ENCODE peak calls at places on chromosomes 16 and 17, in four cellular contexts. J is transverse colon, E is AG04450, C is adrenal gland. T is an unnamed sample.

GRCh38 chr17:61538480-61538879 is 52.5 kb downstream of the NACA2 start:
- DNase-seq in E (no peak), C (no peak), J (no peak), T (no peak)

GRCh38 chr17:44014133-44014436 is 678 bp downstream of the TMEM101 start:
- DNase-seq in E (no peak), J (no peak), C (peak), T (no peak)

GRCh38 chr16:65524997-65525396 is 403.1 kb upstream of the CDH11 start:
- DNase-seq in C (no peak), J (no peak), E (peak), T (no peak)

GRCh38 chr17:49739662-49740271 is 24.2 kb downstream of the FAM117A start:
- DNase-seq in C (peak), J (peak), E (no peak), T (peak)

GRCh38 chr17:81379523-81379942 is 15.7 kb upstream of the BAHCC1 start:
- DNase-seq in E (no peak), J (peak), C (no peak), T (no peak)

GRCh38 chr16:79600636-79601091 is at the start of gene MAF:
- DNase-seq in J (peak), E (peak), C (peak), T (peak)

GRCh38 chr17:49914664-49915063 is 54.3 kb upstream of the DLX4 start:
- DNase-seq in E (no peak), J (no peak), C (no peak), T (no peak)

GRCh38 chr16:78307824-78308528 is 208.5 kb downstream of the WWOX start:
- DNase-seq in E (no peak), J (no peak), C (no peak), T (no peak)

GRCh38 chr16:67394271-67395104 is 1.2 kb upstream of the TPPP3 start:
- DNase-seq in C (no peak), E (no peak), J (no peak), T (peak)

GRCh38 chr17:45719335-45720071 is 64.6 kb upstream of the CRHR1 start:
- DNase-seq in C (no peak), J (no peak), E (peak), T (no peak)

GRCh38 chr16:75112281-75113045 is 4.1 kb downstream of the LDHD start:
- DNase-seq in E (no peak), C (no peak), J (no peak), T (peak)

GRCh38 chr16:64459821-64460220 is 662.0 kb downstream of the CDH11 start:
- DNase-seq in E (no peak), J (no peak), C (peak), T (no peak)

GRCh38 chr17:58416396-58416795 is 938 bp downstream of the RNF43 start:
- DNase-seq in E (no peak), J (no peak), C (no peak), T (no peak)
- H3K27ac ChIP-seq in E (no peak), J (peak), C (peak), T (peak)

DNA sequence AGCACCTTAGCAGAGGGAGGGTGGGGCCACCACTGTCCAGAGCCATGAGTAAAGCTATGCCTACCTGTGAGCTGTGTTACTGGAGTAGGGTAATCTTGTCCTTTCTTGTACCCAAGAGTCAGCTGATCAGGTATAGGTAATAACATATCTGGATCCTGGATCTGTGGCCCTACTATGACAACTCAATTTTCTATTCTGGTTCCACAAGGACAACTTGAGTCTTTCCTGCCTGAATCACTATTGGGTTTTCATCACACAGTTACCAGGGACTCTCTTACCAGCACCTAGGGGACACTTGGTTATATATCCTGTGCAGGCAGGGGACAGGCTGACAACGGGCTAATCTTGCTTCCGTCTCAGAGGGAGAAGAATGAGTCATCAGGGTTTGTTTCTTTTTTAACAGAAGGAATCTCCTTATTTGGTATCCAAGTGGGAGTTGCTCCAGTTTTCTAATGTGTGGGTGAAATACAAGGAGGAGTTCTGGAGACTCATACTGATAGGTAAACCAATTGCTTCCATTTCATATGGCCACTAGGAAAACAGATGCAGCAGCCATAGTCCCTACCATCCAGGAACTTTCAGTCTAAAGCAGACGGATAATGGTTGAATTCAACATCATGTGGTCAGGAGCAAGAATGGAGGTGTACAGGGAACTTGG is 6.8 kb downstream of the ZNF267 start:
- DNase-seq in J (no peak), C (peak), E (no peak), T (no peak)
- H3K4me3 ChIP-seq in J (no peak), C (no peak), E (no peak), T (no peak)

DNA sequence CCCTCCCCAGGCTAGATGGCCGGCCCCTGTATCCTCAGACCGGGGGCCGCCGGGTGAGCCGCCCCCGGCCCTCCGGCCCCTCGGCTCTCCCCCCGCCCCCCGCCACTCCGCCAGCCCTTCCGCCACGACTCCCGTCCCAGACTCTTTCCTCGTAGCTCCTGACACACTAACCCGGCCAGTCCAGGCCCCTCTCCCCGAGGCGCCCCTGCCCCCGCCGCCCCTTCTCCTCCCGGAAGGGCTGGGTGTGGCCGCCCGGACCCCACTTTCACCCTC is 5.6 kb upstream of the TLCD2 start:
- DNase-seq in C (no peak), E (no peak), J (no peak), T (no peak)
- H3K27ac ChIP-seq in C (peak), E (peak), J (peak), T (peak)

GRCh38 chr17:2068101-2068518 is 13.2 kb downstream of the HIC1 start:
- DNase-seq in E (no peak), J (no peak), C (no peak), T (no peak)
- H3K4me3 ChIP-seq in E (no peak), J (no peak), C (no peak), T (no peak)

DNA sequence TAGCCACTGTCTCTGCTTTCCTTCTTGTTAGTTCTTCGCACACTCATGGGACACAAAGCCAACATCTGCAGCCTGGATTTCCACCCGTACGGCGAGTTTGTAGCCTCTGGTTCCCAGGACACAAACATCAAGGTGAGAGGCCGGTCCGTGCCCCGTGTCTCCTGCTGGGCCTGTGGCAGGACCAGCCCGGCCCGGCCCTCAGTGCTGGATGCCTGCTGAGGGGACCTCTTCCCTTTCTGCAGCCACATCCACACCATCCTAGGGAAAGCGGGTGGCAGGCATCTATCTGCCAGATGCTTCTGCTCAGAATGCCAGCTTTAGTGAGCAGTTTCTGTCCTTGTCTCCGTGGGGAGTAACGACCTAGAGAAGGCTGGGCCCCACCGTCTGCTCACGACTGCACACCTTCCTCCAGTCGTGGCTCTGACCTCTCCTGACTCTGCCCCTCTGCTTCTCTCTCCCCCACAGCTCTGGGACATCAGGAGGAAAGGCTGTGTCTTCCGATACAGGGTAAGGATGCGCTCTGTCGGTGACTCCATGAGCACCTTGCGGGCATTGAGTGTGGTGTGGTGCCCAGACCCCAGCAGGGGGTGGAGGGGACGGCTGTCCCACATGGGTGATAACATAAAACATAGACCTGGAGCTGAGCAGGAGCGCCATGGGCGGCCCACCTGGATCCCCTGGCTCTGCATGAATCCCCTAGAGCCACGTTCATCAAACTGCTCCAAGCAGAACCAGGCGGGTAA is 15.4 kb downstream of the KATNB1 start:
- DNase-seq in C (no peak), J (no peak), E (no peak), T (no peak)
- H3K27ac ChIP-seq in C (no peak), J (no peak), E (no peak), T (no peak)

T was measured in upper lobe of right lung.